ENCODE peak calls at places on chromosomes 11 and 22, in four cellular contexts. J is HepG2, P is GM12878, O is K562. W is an unnamed sample.
A peak's percentile ranks its signal among the peaks of the same experiment; 100 is the strongest.

GRCh38 chr22:43270314-43270908 is 72.8 kb downstream of the SCUBE1 start:
- DNase-seq in O (peak; percentile 42), J (peak; percentile 69), P (no peak), W (no peak)

GRCh38 chr11:114015117-114015516 is 40.2 kb downstream of the HTR3A start:
- DNase-seq in J (no peak), P (no peak), O (no peak), W (no peak)

GRCh38 chr22:30028731-30029130 is 51.5 kb upstream of the HORMAD2 start:
- DNase-seq in J (no peak), O (no peak), P (no peak), W (no peak)

GRCh38 chr11:27201454-27202302 is 161.1 kb downstream of the BBOX1 start:
- DNase-seq in J (peak; percentile 96), O (peak; percentile 71), P (no peak), W (peak; percentile 47)

GRCh38 chr22:48137640-48138039 is 1375.2 kb downstream of the TBC1D22A start:
- DNase-seq in P (no peak), O (no peak), J (no peak), W (no peak)

GRCh38 chr11:971092-971690 is 45.5 kb downstream of the AP2A2 start:
- DNase-seq in O (no peak), J (no peak), P (no peak), W (no peak)

GRCh38 chr11:32224580-32224979 is 133.7 kb downstream of the RCN1 start:
- DNase-seq in O (no peak), J (no peak), P (no peak), W (no peak)

GRCh38 chr11:118789501-118790356 is 1.2 kb downstream of the DDX6 start:
- DNase-seq in J (no peak), O (peak; percentile 16), P (peak; percentile 19), W (no peak)

GRCh38 chr22:33210129-33210784 is 152.1 kb upstream of the SYN3 start:
- DNase-seq in P (no peak), J (peak; percentile 47), O (peak; percentile 15), W (peak; percentile 68)

GRCh38 chr22:47386812-47387510 is 624.5 kb downstream of the TBC1D22A start:
- DNase-seq in O (no peak), P (no peak), J (no peak), W (no peak)

GRCh38 chr11:102886999-102887398 is 12.2 kb upstream of the MMP12 start:
- DNase-seq in P (no peak), J (no peak), O (no peak), W (no peak)

GRCh38 chr11:57873196-57873911 is 111.8 kb downstream of the CTNND1 start:
- DNase-seq in P (no peak), O (no peak), J (no peak), W (no peak)

GRCh38 chr11:12811861-12812260 is 137.6 kb downstream of the TEAD1 start:
- DNase-seq in J (no peak), P (no peak), O (no peak), W (no peak)

GRCh38 chr22:22244337-22245250 is at the start of gene VPREB1:
- DNase-seq in P (no peak), J (no peak), O (peak; percentile 19), W (no peak)

GRCh38 chr11:14617241-14618027 is 26.2 kb upstream of the PDE3B start:
- DNase-seq in J (peak; percentile 14), O (no peak), P (no peak), W (no peak)

GRCh38 chr11:69300124-69301032 is 6.4 kb downstream of the MYEOV start:
- DNase-seq in O (peak; percentile 42), J (no peak), P (no peak), W (no peak)

GRCh38 chr11:61095022-61095421 is 7.3 kb upstream of the CD5 start:
- DNase-seq in P (no peak), O (no peak), J (no peak), W (no peak)

GRCh38 chr11:46065681-46066080 is 55.6 kb downstream of the PHF21A start:
- DNase-seq in O (no peak), P (no peak), J (no peak), W (no peak)

GRCh38 chr11:40178470-40178869 is 1281.0 kb downstream of the LRRC4C start:
- DNase-seq in J (no peak), P (no peak), O (no peak), W (peak; percentile 29)

GRCh38 chr11:503179-503981 is 3.7 kb downstream of the RNH1 start:
- DNase-seq in P (peak; percentile 38), J (no peak), O (peak; percentile 63), W (no peak)

GRCh38 chr11:8239536-8240228 is 24.0 kb downstream of the LMO1 start:
- DNase-seq in O (no peak), P (no peak), J (no peak), W (no peak)

GRCh38 chr11:34243620-34244493 is 114.0 kb downstream of the ABTB2 start:
- DNase-seq in J (no peak), P (peak; percentile 86), O (peak; percentile 47), W (no peak)

GRCh38 chr22:19842386-19843106 is 12.1 kb downstream of the GNB1L start:
- DNase-seq in J (no peak), P (no peak), O (no peak), W (peak; percentile 60)

GRCh38 chr11:1879941-1880720 is 11.6 kb downstream of the PRR33 start:
- DNase-seq in P (no peak), O (no peak), J (no peak), W (peak; percentile 25)

GRCh38 chr11:79344765-79345164 is 96.1 kb downstream of the TENM4 start:
- DNase-seq in O (no peak), J (no peak), P (no peak), W (no peak)

GRCh38 chr22:29266564-29267461 is 968 bp downstream of the RHBDD3 start:
- DNase-seq in J (no peak), P (no peak), O (no peak), W (peak; percentile 49)

GRCh38 chr22:30187094-30187493 is 59.5 kb downstream of the LIF start:
- DNase-seq in P (no peak), J (no peak), O (no peak), W (no peak)

GRCh38 chr11:10375280-10376048 is 70.6 kb downstream of the ADM start:
- DNase-seq in J (no peak), O (no peak), P (no peak), W (no peak)

GRCh38 chr11:62708423-62709261 is 1.2 kb downstream of the GNG3 start:
- DNase-seq in P (no peak), O (no peak), J (no peak), W (no peak)

GRCh38 chr11:10122337-10123197 is 171.5 kb downstream of the SBF2 start:
- DNase-seq in J (no peak), O (no peak), P (no peak), W (no peak)

GRCh38 chr11:31958086-31958735 is 132.7 kb upstream of the RCN1 start:
- DNase-seq in O (peak; percentile 70), P (peak; percentile 9), J (peak; percentile 15), W (peak; percentile 60)

GRCh38 chr11:116958246-116958645 is 120.8 kb upstream of the APOA1 start:
- DNase-seq in P (no peak), O (no peak), J (no peak), W (no peak)

GRCh38 chr11:66559141-66559861 is 9.1 kb downstream of the CTSF start:
- DNase-seq in O (peak; percentile 96), J (no peak), P (no peak), W (peak; percentile 65)

GRCh38 chr11:18498039-18498438 is 28.7 kb downstream of the TSG101 start:
- DNase-seq in P (no peak), O (no peak), J (no peak), W (no peak)
- TF ChIP-seq EP300 in P (no peak), O (no peak), J (no peak), W (no peak)

DNA sequence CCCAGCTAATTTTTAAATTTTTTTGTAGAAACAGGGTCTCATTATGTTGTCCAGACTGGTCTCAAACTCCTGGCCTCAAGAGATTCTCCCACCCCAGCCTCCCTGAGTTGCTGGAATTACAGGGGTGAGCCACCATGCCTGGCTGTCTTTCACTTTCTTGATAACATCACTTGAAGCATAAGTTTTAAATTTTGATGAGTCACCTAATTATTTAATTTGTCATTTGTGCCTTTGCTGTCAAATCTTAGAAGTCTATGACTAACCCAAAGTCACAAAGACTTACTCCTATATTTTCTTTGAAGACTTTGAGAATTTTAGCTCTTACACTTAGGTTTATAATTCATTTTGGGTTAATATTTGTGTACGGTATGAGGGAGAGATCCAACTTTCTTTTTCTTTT is 14.5 kb upstream of the MSANTD2 start:
- DNase-seq in P (no peak), J (no peak), O (no peak), W (no peak)
- TF ChIP-seq SMC3 in P (no peak), J (no peak), O (no peak), W (no peak)

GRCh38 chr22:40817737-40818136 is 1.4 kb downstream of the SLC25A17 start:
- DNase-seq in O (no peak), P (peak; percentile 25), J (no peak), W (no peak)
- H3K9ac ChIP-seq in O (peak overlapping the region; percentile 79), P (peak overlapping the region; percentile 88), J (peak overlapping the region; percentile 85), W (peak overlapping the region; percentile 85)

DNA sequence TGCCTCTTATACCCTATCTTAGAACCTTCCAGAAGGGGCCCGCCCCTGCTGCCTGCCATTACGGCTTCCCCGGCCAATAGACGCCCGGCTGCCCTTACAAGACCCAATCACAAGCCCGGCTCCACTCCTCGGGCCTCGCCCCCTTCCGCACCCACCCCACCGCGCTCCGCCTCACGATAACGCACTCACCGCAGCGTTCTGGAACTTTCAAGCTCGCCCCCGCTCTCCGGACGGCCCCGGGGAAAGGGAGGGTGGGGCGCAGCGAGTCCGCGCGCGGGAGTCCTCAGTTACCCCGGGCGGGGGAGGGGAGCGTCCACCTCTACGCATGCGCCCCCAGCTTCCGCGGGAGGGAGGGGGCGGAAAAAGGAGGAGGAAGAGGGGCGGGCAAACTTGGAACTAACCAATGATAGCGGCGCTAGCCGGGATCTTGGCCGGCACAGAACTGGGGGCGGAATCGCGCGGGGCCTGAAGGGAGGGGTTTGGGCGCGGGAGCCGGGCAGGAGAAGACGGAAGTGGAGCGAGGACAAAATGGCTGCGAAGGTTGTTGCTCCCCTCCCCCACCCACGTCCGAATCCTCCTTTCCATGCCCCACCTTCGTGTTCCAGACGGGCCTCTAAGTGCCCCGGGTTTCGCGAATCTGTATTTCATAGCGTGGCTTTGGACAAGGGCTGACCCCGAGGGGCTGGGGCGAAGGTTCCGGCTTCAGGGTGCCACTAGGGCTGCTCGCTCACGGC is 389 bp upstream of the HSPA8 start:
- DNase-seq in P (peak; percentile 97), O (peak; percentile 89), J (peak; percentile 97), W (peak; percentile 94)
- TF ChIP-seq EP300 in P (no peak), O (peak; percentile 33), J (no peak), W (peak; percentile 25)

GRCh38 chr11:120465921-120466534 is 45.5 kb upstream of the GRIK4 start:
- DNase-seq in P (no peak), O (no peak), J (no peak), W (no peak)
- TF ChIP-seq SMC3 in P (no peak), O (no peak), J (no peak), W (no peak)

DNA sequence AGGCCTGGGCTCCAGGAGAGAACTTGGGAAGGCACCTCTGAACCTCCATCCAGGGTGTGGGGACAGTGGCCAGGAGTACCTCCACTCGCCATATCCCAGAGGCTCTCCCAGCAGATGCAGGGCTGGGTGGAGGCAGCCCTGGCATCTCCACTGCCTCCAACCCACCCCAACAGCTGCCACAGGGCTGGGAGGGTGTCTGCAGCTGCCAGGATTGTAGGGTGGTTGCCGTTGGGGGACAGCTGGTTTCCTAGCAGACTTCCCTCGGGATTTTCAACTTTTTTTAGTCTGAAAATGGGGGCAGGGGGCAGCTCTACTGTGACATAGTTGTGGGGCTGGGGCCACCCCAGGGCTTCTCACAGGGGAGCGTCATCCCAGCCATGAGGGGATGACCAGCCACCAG is 9.7 kb downstream of the PRR5 start:
- DNase-seq in O (no peak), J (no peak), P (no peak), W (no peak)
- H3K9ac ChIP-seq in O (no peak overlapping the region), J (no peak overlapping the region), P (no peak overlapping the region), W (no peak overlapping the region)

W was measured in SK-N-SH.